ENCODE peak calls at places on chromosome 10, in five cellular contexts. H, O, M, B and G are unnamed samples.

GRCh38 chr10:72254891-72255568 is 18.7 kb upstream of the DDIT4 start:
- DNase-seq in H (peak), O (peak), M (peak), B (peak), G (peak)

GRCh38 chr10:65342226-65342625 is 1583.6 kb upstream of the LRRTM3 start:
- DNase-seq in H (no peak), O (no peak), M (no peak), B (no peak), G (no peak)

GRCh38 chr10:22655312-22655973 is 58.9 kb downstream of the PIP4K2A start:
- DNase-seq in H (peak), O (peak), M (peak), B (no peak), G (peak)

GRCh38 chr10:83961620-83962019 is 177.7 kb upstream of the GHITM start:
- DNase-seq in H (no peak), O (no peak), M (no peak), B (no peak), G (no peak)

GRCh38 chr10:29424017-29424416 is 135.1 kb downstream of the LYZL1 start:
- DNase-seq in H (no peak), O (no peak), M (no peak), B (no peak), G (no peak)

GRCh38 chr10:116774728-116775151 is 32.4 kb upstream of the HSPA12A start:
- DNase-seq in H (no peak), O (peak), M (peak), B (no peak), G (no peak)

GRCh38 chr10:7090529-7090928 is 320.3 kb downstream of the SFMBT2 start:
- DNase-seq in H (no peak), O (peak), M (no peak), B (no peak), G (no peak)

GRCh38 chr10:132305654-132306340 is 2.0 kb downstream of the STK32C start:
- DNase-seq in H (no peak), O (no peak), M (no peak), B (no peak), G (no peak)

GRCh38 chr10:19749185-19749729 is 67.0 kb upstream of the PLXDC2 start:
- DNase-seq in H (no peak), O (peak), M (no peak), B (no peak), G (no peak)

GRCh38 chr10:115921795-115922194 is 351.2 kb downstream of the GFRA1 start:
- DNase-seq in H (no peak), O (peak), M (no peak), B (no peak), G (no peak)

GRCh38 chr10:61110188-61110844 is 166.3 kb upstream of the RHOBTB1 start:
- DNase-seq in H (no peak), O (peak), M (no peak), B (no peak), G (no peak)

GRCh38 chr10:7787150-7787856 is 490 bp downstream of the KIN start:
- DNase-seq in H (no peak), O (peak), M (peak), B (no peak), G (peak)

GRCh38 chr10:18483787-18484186 is 167.6 kb downstream of the NSUN6 start:
- DNase-seq in H (no peak), O (no peak), M (no peak), B (no peak), G (no peak)

GRCh38 chr10:121519411-121519810 is 78.8 kb downstream of the FGFR2 start:
- DNase-seq in H (no peak), O (no peak), M (no peak), B (no peak), G (no peak)

GRCh38 chr10:58511765-58512469 is 755 bp upstream of the BICC1 start:
- DNase-seq in H (no peak), O (peak), M (no peak), B (no peak), G (no peak)

GRCh38 chr10:125132331-125132730 is 28.0 kb downstream of the CTBP2 start:
- DNase-seq in H (no peak), O (no peak), M (no peak), B (no peak), G (no peak)

GRCh38 chr10:42776681-42777080 is 5.9 kb upstream of the BMS1 start:
- DNase-seq in H (no peak), O (no peak), M (no peak), B (no peak), G (no peak)

GRCh38 chr10:4054651-4055435 is 269.8 kb upstream of the KLF6 start:
- DNase-seq in H (no peak), O (no peak), M (no peak), B (no peak), G (no peak)

GRCh38 chr10:44935201-44935960 is 24.2 kb upstream of the RASSF4 start:
- DNase-seq in H (no peak), O (peak), M (peak), B (no peak), G (no peak)

GRCh38 chr10:91787258-91787657 is 11.0 kb upstream of the TNKS2 start:
- DNase-seq in H (no peak), O (no peak), M (no peak), B (no peak), G (no peak)

GRCh38 chr10:26534384-26534783 is 96.2 kb downstream of the APBB1IP start:
- DNase-seq in H (peak), O (no peak), M (no peak), B (no peak), G (no peak)

GRCh38 chr10:80506836-80507483 is 30.7 kb upstream of the SH2D4B start:
- DNase-seq in H (no peak), O (no peak), M (no peak), B (no peak), G (no peak)

GRCh38 chr10:21095494-21096055 is 198.5 kb upstream of the NEBL start:
- DNase-seq in H (no peak), O (no peak), M (no peak), B (no peak), G (no peak)

GRCh38 chr10:104309980-104310978 is 28.0 kb downstream of the ITPRIP start:
- DNase-seq in H (no peak), O (peak), M (no peak), B (no peak), G (no peak)

GRCh38 chr10:73923935-73924598 is 13.1 kb downstream of the PLAU start:
- DNase-seq in H (no peak), O (no peak), M (no peak), B (no peak), G (no peak)

GRCh38 chr10:7610651-7611389 is 55.9 kb downstream of the ITIH5 start:
- DNase-seq in H (no peak), O (peak), M (no peak), B (no peak), G (no peak)

GRCh38 chr10:5698062-5698461 is 13.4 kb downstream of the TASOR2 start:
- DNase-seq in H (no peak), O (no peak), M (no peak), B (no peak), G (no peak)

GRCh38 chr10:118256825-118257570 is 85.1 kb downstream of the FAM204A start:
- DNase-seq in H (no peak), O (no peak), M (no peak), B (no peak), G (no peak)